ENCODE peak calls at places on chromosomes 1 and 21, in five cellular contexts. N is H9, I is left ventricle myocardium inferior, U is suprapubic skin, K is RWPE2. V is an unnamed sample.

GRCh38 chr1:6603851-6604558 is 1.3 kb upstream of the KLHL21 start:
- DNase-seq in K (no peak), N (peak; percentile 88), I (peak; percentile 81), U (peak; percentile 89), V (peak; percentile 59)

GRCh38 chr1:157073944-157074685 is 25.5 kb downstream of the ETV3L start:
- DNase-seq in I (peak; percentile 72), K (no peak), N (peak; percentile 91), U (no peak), V (peak; percentile 73)

GRCh38 chr1:74531807-74532206 is 19.4 kb upstream of the LRRC53 start:
- DNase-seq in U (no peak), N (no peak), K (no peak), I (no peak), V (no peak)

GRCh38 chr1:32201011-32201855 is 838 bp downstream of the CCDC28B start:
- DNase-seq in U (peak; percentile 87), N (peak; percentile 78), I (peak; percentile 77), K (no peak), V (no peak)

GRCh38 chr1:237613984-237614383 is 276.7 kb downstream of the ZP4 start:
- DNase-seq in K (no peak), N (no peak), I (no peak), U (no peak), V (no peak)

GRCh38 chr1:160251006-160251405 is 11.3 kb downstream of the DCAF8 start:
- DNase-seq in I (no peak), N (no peak), U (no peak), K (no peak), V (no peak)

GRCh38 chr21:24023936-24024335 is 1583.3 kb downstream of the MRPL39 start:
- DNase-seq in I (no peak), K (no peak), U (no peak), N (no peak), V (no peak)

GRCh38 chr21:37463083-37463780 is 96.7 kb downstream of the DYRK1A start:
- DNase-seq in I (no peak), K (no peak), U (no peak), N (no peak), V (no peak)

GRCh38 chr1:197958861-197959260 is 41.7 kb downstream of the LHX9 start:
- DNase-seq in K (no peak), N (no peak), U (no peak), I (no peak), V (no peak)

GRCh38 chr1:145977486-145978476 is 13.3 kb downstream of the POLR3GL start:
- DNase-seq in N (peak; percentile 79), I (peak; percentile 68), K (no peak), U (peak; percentile 86), V (peak; percentile 90)

GRCh38 chr1:44707112-44707881 is 23.7 kb downstream of the RNU5D-1 start:
- DNase-seq in U (no peak), I (no peak), K (peak; percentile 62), N (no peak), V (no peak)

GRCh38 chr21:26982767-26983166 is 15.9 kb upstream of the ADAMTS5 start:
- DNase-seq in N (no peak), K (no peak), U (no peak), I (no peak), V (no peak)

GRCh38 chr1:50980505-50980904 is 10.5 kb downstream of the CDKN2C start:
- DNase-seq in U (no peak), N (no peak), K (no peak), I (no peak), V (no peak)

GRCh38 chr1:185721553-185721952 is 12.6 kb upstream of the HMCN1 start:
- DNase-seq in N (no peak), I (no peak), K (no peak), U (no peak), V (no peak)

GRCh38 chr1:34899471-34899870 is 30.0 kb downstream of the DLGAP3 start:
- DNase-seq in N (no peak), U (no peak), K (no peak), I (no peak), V (no peak)

GRCh38 chr1:173062156-173062938 is 11.6 kb upstream of the TNFSF18 start:
- DNase-seq in I (no peak), N (no peak), U (no peak), K (peak; percentile 62), V (no peak)

GRCh38 chr1:54464031-54464476 is 57.9 kb upstream of the SSBP3 start:
- DNase-seq in U (peak; percentile 52), K (peak; percentile 2), N (no peak), I (no peak), V (no peak)

GRCh38 chr1:22044690-22045420 is 7.7 kb upstream of the CDC42 start:
- DNase-seq in I (no peak), K (no peak), N (no peak), U (no peak), V (no peak)

GRCh38 chr1:162930532-162931438 is 69.8 kb upstream of the CCDC190 start:
- DNase-seq in I (no peak), N (no peak), U (no peak), K (no peak), V (no peak)

GRCh38 chr1:168365719-168366474 is 85.2 kb downstream of the TBX19 start:
- DNase-seq in U (no peak), N (no peak), K (no peak), I (no peak), V (no peak)

GRCh38 chr21:27425172-27425571 is 458.3 kb upstream of the ADAMTS5 start:
- DNase-seq in N (peak; percentile 33), U (no peak), I (no peak), K (no peak), V (no peak)

GRCh38 chr1:97632075-97632474 is 288.8 kb downstream of the DPYD start:
- DNase-seq in I (no peak), N (no peak), U (no peak), K (no peak), V (no peak)

GRCh38 chr1:203717120-203717519 is 47.9 kb upstream of the LAX1 start:
- DNase-seq in K (no peak), N (no peak), I (no peak), U (no peak), V (no peak)

GRCh38 chr1:98306517-98307089 is 354.9 kb upstream of the SNX7 start:
- DNase-seq in K (no peak), N (no peak), I (no peak), U (no peak), V (no peak)

GRCh38 chr1:2508180-2508579 is 18.2 kb downstream of the PANK4 start:
- DNase-seq in U (no peak), I (no peak), K (no peak), N (no peak), V (no peak)

GRCh38 chr1:12195416-12195815 is 28.6 kb downstream of the TNFRSF1B start:
- DNase-seq in K (no peak), N (no peak), U (no peak), I (no peak), V (no peak)

GRCh38 chr1:13617108-13617507 is 33.5 kb downstream of the PDPN start:
- DNase-seq in K (no peak), N (no peak), I (no peak), U (peak; percentile 4), V (no peak)

GRCh38 chr1:215905493-215906095 is 338.5 kb downstream of the KCTD3 start:
- DNase-seq in U (no peak), K (no peak), I (no peak), N (no peak), V (no peak)

GRCh38 chr1:26134466-26134865 is 22.8 kb downstream of the PDIK1L start:
- DNase-seq in N (no peak), K (no peak), U (no peak), I (no peak), V (no peak)

GRCh38 chr1:90579212-90579802 is 137.8 kb downstream of the BARHL2 start:
- DNase-seq in I (no peak), U (no peak), K (no peak), N (no peak), V (no peak)

GRCh38 chr21:46605759-46606426 is 1.0 kb upstream of the S100B start:
- DNase-seq in I (peak; percentile 37), N (no peak), K (no peak), U (no peak), V (no peak)

GRCh38 chr1:236522937-236523703 is 662 bp upstream of the LGALS8 start:
- DNase-seq in I (peak; percentile 41), K (no peak), U (no peak), N (peak; percentile 48), V (no peak)

DNA sequence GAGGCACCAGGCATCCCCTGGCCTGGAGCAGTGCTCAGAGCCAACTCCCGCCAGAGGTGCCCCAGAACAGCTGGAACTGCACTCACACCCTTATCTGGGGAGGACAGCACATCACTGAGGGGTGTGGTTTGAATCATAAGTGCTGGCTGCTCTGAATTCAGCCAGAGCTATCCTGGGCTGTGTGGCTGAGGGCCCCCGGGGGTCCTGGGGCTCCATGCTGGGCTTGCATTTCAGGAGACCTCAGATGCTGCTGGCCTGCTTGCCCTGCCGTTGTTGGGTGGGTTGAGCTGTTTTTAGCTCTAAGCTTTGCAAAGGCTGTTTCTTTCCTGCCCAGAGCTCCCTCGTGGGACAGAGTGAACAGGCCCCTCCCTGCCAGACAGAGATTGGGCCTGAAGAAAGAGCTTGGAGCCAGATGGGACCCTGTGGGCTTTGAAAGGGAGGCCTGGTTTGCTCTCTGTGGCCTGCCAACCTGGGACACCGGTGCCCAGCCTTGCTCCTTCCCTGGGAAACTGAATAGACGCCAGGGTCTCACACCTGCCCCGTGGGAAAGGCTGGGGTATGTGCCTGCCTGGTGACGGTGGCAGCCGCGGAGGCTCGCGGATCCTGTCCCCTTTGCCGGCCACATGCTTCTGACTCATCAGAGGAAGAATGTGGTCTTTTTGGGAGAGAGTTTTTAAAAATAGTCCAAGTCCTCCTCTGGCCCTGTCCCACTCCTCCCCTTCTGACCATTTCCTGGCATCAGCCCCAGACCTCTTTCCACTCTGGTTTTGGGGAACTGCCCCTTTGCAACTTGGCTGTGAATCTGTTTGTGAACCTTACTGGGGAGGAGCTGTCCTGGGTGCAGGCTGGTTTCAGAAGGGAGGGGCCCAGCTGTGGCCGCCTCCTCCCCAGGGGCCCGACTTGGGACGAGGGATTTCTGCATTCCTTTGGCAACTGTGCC is 30.0 kb downstream of the ARHGEF10L start:
- DNase-seq in K (no peak), N (no peak), U (peak; percentile 91), I (peak; percentile 78), V (peak; percentile 86)
- H3K27ac ChIP-seq in K (peak overlapping the region; percentile 25), N (no peak overlapping the region), U (peak overlapping the region; percentile 88), I (peak overlapping the region; percentile 96), V (peak overlapping the region; percentile 95)

GRCh38 chr21:41929248-41929647 is 24.6 kb downstream of the C2CD2 start:
- DNase-seq in N (no peak), U (no peak), I (no peak), K (no peak), V (no peak)

GRCh38 chr21:41931041-41931451 is 22.8 kb downstream of the C2CD2 start:
- DNase-seq in K (no peak), U (no peak), N (no peak), I (no peak), V (no peak)

GRCh38 chr21:41932191-41932575 is 21.6 kb downstream of the C2CD2 start:
- DNase-seq in K (peak; percentile 90), I (no peak), N (no peak), U (no peak), V (no peak)

GRCh38 chr21:41932576-41933258 is 21.1 kb downstream of the C2CD2 start:
- DNase-seq in K (no peak), U (no peak), N (no peak), I (peak; percentile 51), V (no peak)

GRCh38 chr21:41933259-41934079 is 20.3 kb downstream of the C2CD2 start:
- DNase-seq in N (no peak), U (no peak), K (no peak), I (no peak), V (no peak)
- TF ChIP-seq CTCF in N (no peak), U (no peak), K (peak; percentile 82), I (peak; percentile 50), V (no peak)

GRCh38 chr1:193222079-193222615 is 35.7 kb upstream of the B3GALT2 start:
- DNase-seq in I (no peak), N (no peak), U (no peak), K (no peak), V (no peak)
- H3K27ac ChIP-seq in I (peak overlapping the region; percentile 44), N (no peak overlapping the region), U (no peak overlapping the region), K (no peak overlapping the region), V (no peak overlapping the region)

GRCh38 chr1:59776960-59777852 is 37.5 kb upstream of the HOOK1 start:
- DNase-seq in N (no peak), I (no peak), K (no peak), U (no peak), V (no peak)
- TF ChIP-seq CTCF in N (peak; percentile 48), I (no peak), K (no peak), U (no peak), V (no peak)